ENCODE peak calls at places on chromosomes 13 and 19, in seven cellular contexts. One of them, this sample, is unnamed.

GRCh38 chr13:39616087-39616694 is 13.2 kb upstream of the LHFPL6 start:
- DNase-seq in astrocyte of the spinal cord: peak; percentile 73
- DNase-seq in left ventricle myocardium inferior: no peak
- DNase-seq in cardiac muscle cell: peak; percentile 87
- DNase-seq in pancreas: no peak
- DNase-seq in GM12865: peak; percentile 74
- DNase-seq in cardiac fibroblast: peak; percentile 84
- DNase-seq in this sample: peak; percentile 72

GRCh38 chr19:14674764-14675163 is at the start of gene ADGRE3:
- DNase-seq in astrocyte of the spinal cord: no peak
- DNase-seq in left ventricle myocardium inferior: no peak
- DNase-seq in cardiac muscle cell: no peak
- DNase-seq in pancreas: no peak
- DNase-seq in GM12865: no peak
- DNase-seq in cardiac fibroblast: no peak
- DNase-seq in this sample: no peak

GRCh38 chr19:57850553-57851017 is 926 bp downstream of the ZNF587 start:
- DNase-seq in astrocyte of the spinal cord: peak; percentile 64
- DNase-seq in left ventricle myocardium inferior: no peak
- DNase-seq in cardiac muscle cell: no peak
- DNase-seq in pancreas: no peak
- DNase-seq in GM12865: peak; percentile 65
- DNase-seq in cardiac fibroblast: peak; percentile 27
- DNase-seq in this sample: no peak

GRCh38 chr13:33352023-33352422 is 66.5 kb upstream of the STARD13 start:
- DNase-seq in astrocyte of the spinal cord: no peak
- DNase-seq in left ventricle myocardium inferior: no peak
- DNase-seq in cardiac muscle cell: no peak
- DNase-seq in pancreas: no peak
- DNase-seq in GM12865: no peak
- DNase-seq in cardiac fibroblast: no peak
- DNase-seq in this sample: no peak

GRCh38 chr13:94708971-94709614 is 3.3 kb downstream of the SOX21 start:
- DNase-seq in astrocyte of the spinal cord: peak; percentile 12
- DNase-seq in left ventricle myocardium inferior: no peak
- DNase-seq in cardiac muscle cell: no peak
- DNase-seq in pancreas: no peak
- DNase-seq in GM12865: no peak
- DNase-seq in cardiac fibroblast: no peak
- DNase-seq in this sample: no peak

GRCh38 chr19:40774916-40775631 is at the start of gene MIA:
- DNase-seq in astrocyte of the spinal cord: no peak
- DNase-seq in left ventricle myocardium inferior: no peak
- DNase-seq in cardiac muscle cell: no peak
- DNase-seq in pancreas: no peak
- DNase-seq in GM12865: no peak
- DNase-seq in cardiac fibroblast: no peak
- DNase-seq in this sample: no peak

GRCh38 chr13:45861352-45861751 is 9.8 kb upstream of the SIAH3 start:
- DNase-seq in astrocyte of the spinal cord: peak; percentile 53
- DNase-seq in left ventricle myocardium inferior: no peak
- DNase-seq in cardiac muscle cell: no peak
- DNase-seq in pancreas: no peak
- DNase-seq in GM12865: no peak
- DNase-seq in cardiac fibroblast: no peak
- DNase-seq in this sample: no peak

GRCh38 chr13:34698953-34699352 is 243.1 kb upstream of the NBEA start:
- DNase-seq in astrocyte of the spinal cord: no peak
- DNase-seq in left ventricle myocardium inferior: no peak
- DNase-seq in cardiac muscle cell: no peak
- DNase-seq in pancreas: no peak
- DNase-seq in GM12865: no peak
- DNase-seq in cardiac fibroblast: peak; percentile 64
- DNase-seq in this sample: no peak

GRCh38 chr13:43880451-43880850 is 747 bp downstream of the LACC1 start:
- DNase-seq in astrocyte of the spinal cord: no peak
- DNase-seq in left ventricle myocardium inferior: no peak
- DNase-seq in cardiac muscle cell: no peak
- DNase-seq in pancreas: no peak
- DNase-seq in GM12865: no peak
- DNase-seq in cardiac fibroblast: no peak
- DNase-seq in this sample: no peak

GRCh38 chr19:42175952-42176648 is 41.4 kb downstream of the DEDD2 start:
- DNase-seq in astrocyte of the spinal cord: peak; percentile 23
- DNase-seq in left ventricle myocardium inferior: no peak
- DNase-seq in cardiac muscle cell: no peak
- DNase-seq in pancreas: no peak
- DNase-seq in GM12865: no peak
- DNase-seq in cardiac fibroblast: peak; percentile 19
- DNase-seq in this sample: no peak
- H3K4me3 ChIP-seq in astrocyte of the spinal cord: peak overlapping the region; percentile 41
- H3K4me3 ChIP-seq in left ventricle myocardium inferior: peak overlapping the region; percentile 64
- H3K4me3 ChIP-seq in cardiac muscle cell: peak overlapping the region; percentile 42
- H3K4me3 ChIP-seq in pancreas: peak overlapping the region; percentile 31
- H3K4me3 ChIP-seq in GM12865: no peak overlapping the region
- H3K4me3 ChIP-seq in cardiac fibroblast: peak overlapping the region; percentile 36
- H3K4me3 ChIP-seq in this sample: peak overlapping the region; percentile 43

DNA sequence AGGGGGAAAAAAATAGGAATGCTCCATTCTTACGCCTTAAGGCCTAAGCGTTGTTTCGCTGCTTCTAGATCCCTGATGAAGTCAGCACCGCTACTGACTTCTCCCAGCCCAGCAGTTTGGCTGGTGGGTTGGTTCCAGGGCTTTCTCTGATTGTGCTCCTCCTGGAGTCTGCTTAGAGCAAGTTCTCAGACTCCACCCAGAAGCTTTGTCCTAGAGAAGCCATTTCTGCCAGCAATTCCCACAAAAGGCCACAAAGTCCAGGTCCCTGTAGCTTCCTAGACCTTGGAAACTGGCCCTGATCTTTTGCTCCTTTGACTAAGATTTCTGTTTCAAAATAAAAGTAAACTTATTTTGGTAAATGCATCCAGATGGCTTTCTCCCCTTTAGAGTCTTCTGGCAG is 65.4 kb downstream of the KCTD12 start:
- DNase-seq in astrocyte of the spinal cord: no peak
- DNase-seq in left ventricle myocardium inferior: peak; percentile 61
- DNase-seq in cardiac muscle cell: no peak
- DNase-seq in pancreas: no peak
- DNase-seq in GM12865: no peak
- DNase-seq in cardiac fibroblast: peak; percentile 75
- DNase-seq in this sample: no peak
- TF ChIP-seq CTCF in astrocyte of the spinal cord: peak; percentile 6
- TF ChIP-seq CTCF in left ventricle myocardium inferior: peak; percentile 50
- TF ChIP-seq CTCF in cardiac muscle cell: peak; percentile 31
- TF ChIP-seq CTCF in pancreas: no peak
- TF ChIP-seq CTCF in GM12865: no peak
- TF ChIP-seq CTCF in cardiac fibroblast: peak; percentile 37
- TF ChIP-seq CTCF in this sample: no peak

DNA sequence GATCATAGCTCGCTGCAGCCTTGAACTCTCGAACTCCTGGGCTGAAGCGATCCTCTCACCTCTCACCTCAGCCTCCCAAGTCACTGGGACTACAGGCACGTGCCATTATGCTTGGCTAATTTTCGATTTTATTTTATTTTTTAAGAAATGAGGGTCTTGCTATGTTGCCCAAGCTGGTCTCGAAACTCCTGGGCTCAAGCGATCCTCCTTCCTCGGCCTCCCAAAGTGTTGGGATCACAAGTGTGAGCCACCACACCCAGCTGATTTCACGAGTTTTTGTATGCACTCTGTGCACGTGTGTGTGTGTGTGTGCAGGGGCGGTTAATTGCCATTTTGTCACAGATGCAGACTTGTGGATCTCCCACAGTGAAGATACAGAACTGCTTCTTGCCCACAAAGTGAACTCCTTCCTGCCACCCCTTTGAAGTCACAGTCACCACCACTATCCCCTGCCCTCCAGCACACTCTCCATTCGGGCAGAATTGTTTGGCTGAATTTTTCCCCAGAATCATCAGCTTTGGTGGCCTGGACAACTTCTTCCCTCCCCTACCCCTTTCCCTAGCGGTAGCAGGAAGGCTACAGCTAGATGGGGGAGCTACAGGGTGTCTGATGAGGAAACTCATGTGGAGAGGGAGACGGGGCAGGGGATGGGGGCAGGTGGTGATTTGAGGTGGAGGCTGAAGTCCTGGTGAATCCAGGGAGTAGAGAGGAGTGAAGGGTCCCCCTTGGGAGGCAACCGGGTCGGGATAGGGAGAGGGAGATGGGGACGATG is 59.6 kb downstream of the CELF5 start:
- DNase-seq in astrocyte of the spinal cord: no peak
- DNase-seq in left ventricle myocardium inferior: no peak
- DNase-seq in cardiac muscle cell: no peak
- DNase-seq in pancreas: no peak
- DNase-seq in GM12865: no peak
- DNase-seq in cardiac fibroblast: no peak
- DNase-seq in this sample: no peak
- H3K4me3 ChIP-seq in astrocyte of the spinal cord: no peak overlapping the region
- H3K4me3 ChIP-seq in left ventricle myocardium inferior: no peak overlapping the region
- H3K4me3 ChIP-seq in cardiac muscle cell: peak overlapping the region; percentile 30
- H3K4me3 ChIP-seq in pancreas: peak overlapping the region; percentile 34
- H3K4me3 ChIP-seq in GM12865: no peak overlapping the region
- H3K4me3 ChIP-seq in cardiac fibroblast: no peak overlapping the region
- H3K4me3 ChIP-seq in this sample: no peak overlapping the region

DNA sequence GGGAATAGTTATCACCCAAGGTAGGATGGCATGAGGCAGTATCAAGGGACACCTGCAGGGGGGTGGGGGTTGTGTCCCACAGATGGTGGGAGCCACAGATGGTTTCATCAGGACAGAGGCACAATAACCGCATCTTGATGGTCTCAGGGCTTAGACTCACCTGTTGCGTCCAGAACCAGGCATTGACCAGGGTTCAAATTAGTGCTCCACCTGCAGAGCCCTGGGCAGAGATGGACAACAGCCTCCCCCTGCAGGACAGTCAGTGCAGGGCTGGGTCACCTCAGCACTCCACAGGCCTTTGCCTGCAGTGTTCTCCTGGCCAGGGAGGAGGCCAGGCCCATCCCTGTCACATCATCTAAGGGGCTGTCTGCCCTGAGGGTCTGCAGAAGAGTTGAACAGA is 14.5 kb upstream of the CEACAM1 start:
- DNase-seq in astrocyte of the spinal cord: no peak
- DNase-seq in left ventricle myocardium inferior: no peak
- DNase-seq in cardiac muscle cell: no peak
- DNase-seq in pancreas: no peak
- DNase-seq in GM12865: no peak
- DNase-seq in cardiac fibroblast: no peak
- DNase-seq in this sample: no peak
- TF ChIP-seq CTCF in astrocyte of the spinal cord: no peak
- TF ChIP-seq CTCF in left ventricle myocardium inferior: no peak
- TF ChIP-seq CTCF in cardiac muscle cell: no peak
- TF ChIP-seq CTCF in pancreas: no peak
- TF ChIP-seq CTCF in GM12865: no peak
- TF ChIP-seq CTCF in cardiac fibroblast: no peak
- TF ChIP-seq CTCF in this sample: no peak

GRCh38 chr13:110304256-110304655 is 2.7 kb downstream of the COL4A1 start:
- DNase-seq in astrocyte of the spinal cord: no peak
- DNase-seq in left ventricle myocardium inferior: no peak
- DNase-seq in cardiac muscle cell: no peak
- DNase-seq in pancreas: no peak
- DNase-seq in GM12865: no peak
- DNase-seq in cardiac fibroblast: peak; percentile 78
- DNase-seq in this sample: no peak

GRCh38 chr13:110305544-110305943 is 1.4 kb downstream of the COL4A1 start:
- DNase-seq in astrocyte of the spinal cord: no peak
- DNase-seq in left ventricle myocardium inferior: no peak
- DNase-seq in cardiac muscle cell: no peak
- DNase-seq in pancreas: no peak
- DNase-seq in GM12865: no peak
- DNase-seq in cardiac fibroblast: peak; percentile 31
- DNase-seq in this sample: no peak

GRCh38 chr13:110305949-110306339 is 1.0 kb downstream of the COL4A1 start:
- DNase-seq in astrocyte of the spinal cord: no peak
- DNase-seq in left ventricle myocardium inferior: no peak
- DNase-seq in cardiac muscle cell: no peak
- DNase-seq in pancreas: no peak
- DNase-seq in GM12865: no peak
- DNase-seq in cardiac fibroblast: peak; percentile 60
- DNase-seq in this sample: no peak

GRCh38 chr13:110303644-110304043 is 3.3 kb downstream of the COL4A1 start:
- DNase-seq in astrocyte of the spinal cord: no peak
- DNase-seq in left ventricle myocardium inferior: no peak
- DNase-seq in cardiac muscle cell: no peak
- DNase-seq in pancreas: no peak
- DNase-seq in GM12865: no peak
- DNase-seq in cardiac fibroblast: no peak
- DNase-seq in this sample: no peak

DNA sequence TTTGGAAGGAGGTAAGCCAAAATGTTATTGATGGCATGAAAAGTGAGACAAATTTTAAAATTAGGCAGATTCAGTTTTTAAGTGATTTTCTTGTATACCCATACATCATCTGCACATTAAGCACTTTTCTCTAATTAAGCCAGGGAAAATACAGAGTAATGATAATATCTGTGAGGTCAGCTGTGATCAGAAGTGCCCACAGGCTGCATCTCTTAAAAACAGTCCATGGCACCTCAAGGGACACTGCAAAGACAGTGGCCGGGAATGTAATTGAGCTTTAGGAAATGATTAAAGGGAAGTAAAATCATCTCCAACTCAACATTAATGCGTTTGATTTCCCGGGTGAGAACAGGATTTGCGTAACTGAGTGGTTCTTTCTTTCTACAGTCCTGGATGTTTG is 2.0 kb downstream of the COL4A1 start:
- DNase-seq in astrocyte of the spinal cord: no peak
- DNase-seq in left ventricle myocardium inferior: no peak
- DNase-seq in cardiac muscle cell: no peak
- DNase-seq in pancreas: no peak
- DNase-seq in GM12865: no peak
- DNase-seq in cardiac fibroblast: peak; percentile 42
- DNase-seq in this sample: no peak
- H3K4me3 ChIP-seq in astrocyte of the spinal cord: peak overlapping the region; percentile 77
- H3K4me3 ChIP-seq in left ventricle myocardium inferior: peak overlapping the region; percentile 83
- H3K4me3 ChIP-seq in cardiac muscle cell: no peak overlapping the region
- H3K4me3 ChIP-seq in pancreas: peak overlapping the region; percentile 55
- H3K4me3 ChIP-seq in GM12865: no peak overlapping the region
- H3K4me3 ChIP-seq in cardiac fibroblast: peak overlapping the region; percentile 88
- H3K4me3 ChIP-seq in this sample: peak overlapping the region; percentile 64

DNA sequence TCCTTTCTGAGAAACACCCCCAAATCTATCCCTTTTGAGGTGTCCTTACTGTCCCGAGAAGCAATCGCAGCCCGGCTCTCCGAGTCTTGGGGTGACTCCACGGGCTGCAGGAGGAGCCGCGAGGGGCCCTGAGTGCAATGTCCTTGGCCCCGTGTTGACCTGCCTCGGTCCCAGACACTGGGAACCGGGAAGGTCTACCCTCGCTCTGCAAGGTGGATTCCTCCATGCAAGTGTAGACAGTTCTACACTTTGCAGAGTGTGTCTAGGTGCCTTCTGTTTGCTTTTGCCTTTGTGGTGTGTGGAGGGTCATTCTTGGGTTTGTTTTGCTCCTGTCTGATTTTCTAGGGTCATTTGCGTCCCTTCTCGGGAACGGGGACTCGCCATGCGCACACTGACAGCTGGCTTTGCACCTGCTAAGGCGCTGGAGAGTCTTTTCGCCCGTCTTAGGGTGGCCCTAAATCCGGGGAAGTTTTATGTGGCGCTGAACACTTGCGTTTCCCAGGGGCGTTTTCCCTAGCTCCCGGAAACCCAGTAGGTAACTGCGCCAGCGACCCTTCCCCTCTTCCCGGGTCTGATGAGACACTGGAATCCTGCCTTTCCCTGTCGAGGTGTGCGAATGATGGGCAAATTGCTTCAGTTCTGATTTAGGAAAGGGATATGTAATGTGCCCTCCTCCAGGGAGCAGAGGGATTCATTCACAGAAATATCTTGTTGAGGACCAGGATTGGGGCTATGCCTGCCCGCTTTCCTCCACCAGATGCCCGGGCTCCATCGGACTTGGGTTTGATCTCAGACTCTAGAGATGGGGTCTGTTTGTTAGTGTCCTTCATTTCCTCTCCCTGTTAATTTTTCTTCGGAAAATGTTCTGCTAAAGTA is 755 bp downstream of the SERTM1 start:
- DNase-seq in astrocyte of the spinal cord: no peak
- DNase-seq in left ventricle myocardium inferior: no peak
- DNase-seq in cardiac muscle cell: no peak
- DNase-seq in pancreas: peak; percentile 35
- DNase-seq in GM12865: no peak
- DNase-seq in cardiac fibroblast: no peak
- DNase-seq in this sample: no peak
- TF ChIP-seq CTCF in astrocyte of the spinal cord: no peak
- TF ChIP-seq CTCF in left ventricle myocardium inferior: no peak
- TF ChIP-seq CTCF in cardiac muscle cell: no peak
- TF ChIP-seq CTCF in pancreas: no peak
- TF ChIP-seq CTCF in GM12865: no peak
- TF ChIP-seq CTCF in cardiac fibroblast: no peak
- TF ChIP-seq CTCF in this sample: no peak

This sample was measured in astrocyte of the cerebellum.